ENCODE peak calls at places on chromosomes 6 and 20, in seven cellular contexts. L is cardiac septum; V is M059J; D is ELR; Q is HCEC 1CT; C is effector CD4-positive, alpha-beta T cell; E is left cardiac atrium. N is an unnamed sample.
A peak's percentile ranks its signal among the peaks of the same experiment; 100 is the strongest.

GRCh38 chr20:22456109-22456508 is 128.3 kb downstream of the FOXA2 start:
- DNase-seq in L (no peak), D (no peak), C (no peak), V (no peak), E (no peak), Q (no peak), N (no peak)

GRCh38 chr6:165846123-165846966 is 183.3 kb upstream of the PDE10A start:
- DNase-seq in V (no peak), E (no peak), C (no peak), L (no peak), Q (no peak), D (no peak), N (peak; percentile 21)

GRCh38 chr6:56259682-56260081 is 12.3 kb upstream of the COL21A1 start:
- DNase-seq in Q (peak; percentile 53), E (no peak), C (no peak), D (peak; percentile 34), V (peak; percentile 76), L (no peak), N (no peak)

GRCh38 chr20:50690979-50691584 is at the start of gene RIPOR3:
- DNase-seq in L (no peak), D (peak; percentile 63), Q (no peak), E (no peak), C (no peak), V (peak; percentile 37), N (no peak)

GRCh38 chr20:57513199-57513598 is 11.7 kb downstream of the CTCFL start:
- DNase-seq in L (no peak), D (peak; percentile 61), E (no peak), Q (peak; percentile 21), C (no peak), V (peak; percentile 39), N (no peak)

GRCh38 chr20:36941403-36941835 is 10.1 kb downstream of the SAMHD1 start:
- DNase-seq in C (peak; percentile 13), V (peak; percentile 56), Q (peak; percentile 3), E (no peak), D (peak; percentile 13), L (no peak), N (peak; percentile 41)

GRCh38 chr20:8082999-8083398 is 49.1 kb upstream of the PLCB1 start:
- DNase-seq in V (no peak), D (no peak), C (no peak), E (no peak), L (no peak), Q (peak; percentile 78), N (peak; percentile 23)

GRCh38 chr6:68082086-68082485 is 553.0 kb upstream of the ADGRB3 start:
- DNase-seq in D (peak; percentile 4), E (no peak), Q (peak; percentile 26), L (no peak), V (peak; percentile 75), C (no peak), N (no peak)

GRCh38 chr6:39855356-39855995 is 63.3 kb downstream of the DAAM2 start:
- DNase-seq in D (no peak), C (no peak), V (no peak), Q (no peak), L (no peak), E (no peak), N (no peak)

GRCh38 chr6:6125495-6125894 is 118.8 kb upstream of the NRN1 start:
- DNase-seq in D (no peak), E (no peak), C (no peak), Q (no peak), L (no peak), V (no peak), N (no peak)

GRCh38 chr6:129744201-129744879 is 34.4 kb upstream of the ARHGAP18 start:
- DNase-seq in C (no peak), D (peak; percentile 86), Q (peak; percentile 86), E (no peak), V (peak; percentile 92), L (no peak), N (no peak)

N was measured in heart left ventricle.